ENCODE peak calls at places on chromosomes 3 and 15, in five cellular contexts. One of them, this sample, is unnamed.

GRCh38 chr15:98154863-98155262 is 194.4 kb downstream of the ARRDC4 start:
- DNase-seq in left ventricle myocardium inferior: no peak
- DNase-seq in stimulated activated naive CD8-positive, alpha-beta T cell treated with anti-CD3 and anti-CD28 coated beads, Interleukin-15, amount 100 ng/mL, for 72 hours: no peak
- DNase-seq in H54: no peak
- DNase-seq in ELR: peak
- DNase-seq in this sample: no peak

GRCh38 chr3:63960048-63960711 is 48.0 kb upstream of the SCAANT1 start:
- DNase-seq in left ventricle myocardium inferior: no peak
- DNase-seq in stimulated activated naive CD8-positive, alpha-beta T cell treated with anti-CD3 and anti-CD28 coated beads, Interleukin-15, amount 100 ng/mL, for 72 hours: no peak
- DNase-seq in H54: peak
- DNase-seq in ELR: peak
- DNase-seq in this sample: peak

GRCh38 chr3:194092770-194093336 is 43.1 kb upstream of the HES1 start:
- DNase-seq in left ventricle myocardium inferior: no peak
- DNase-seq in stimulated activated naive CD8-positive, alpha-beta T cell treated with anti-CD3 and anti-CD28 coated beads, Interleukin-15, amount 100 ng/mL, for 72 hours: no peak
- DNase-seq in H54: no peak
- DNase-seq in ELR: no peak
- DNase-seq in this sample: no peak

GRCh38 chr3:122977645-122978466 is 49.7 kb downstream of the SEMA5B start:
- DNase-seq in left ventricle myocardium inferior: peak
- DNase-seq in stimulated activated naive CD8-positive, alpha-beta T cell treated with anti-CD3 and anti-CD28 coated beads, Interleukin-15, amount 100 ng/mL, for 72 hours: no peak
- DNase-seq in H54: peak
- DNase-seq in ELR: peak
- DNase-seq in this sample: no peak

GRCh38 chr15:40469776-40470390 is 901 bp upstream of the CHST14 start:
- DNase-seq in left ventricle myocardium inferior: no peak
- DNase-seq in stimulated activated naive CD8-positive, alpha-beta T cell treated with anti-CD3 and anti-CD28 coated beads, Interleukin-15, amount 100 ng/mL, for 72 hours: no peak
- DNase-seq in H54: no peak
- DNase-seq in ELR: peak
- DNase-seq in this sample: no peak

GRCh38 chr3:117898722-117899121 is 1135.9 kb downstream of the IGSF11 start:
- DNase-seq in left ventricle myocardium inferior: no peak
- DNase-seq in stimulated activated naive CD8-positive, alpha-beta T cell treated with anti-CD3 and anti-CD28 coated beads, Interleukin-15, amount 100 ng/mL, for 72 hours: no peak
- DNase-seq in H54: no peak
- DNase-seq in ELR: peak
- DNase-seq in this sample: peak

GRCh38 chr3:134348524-134348923 is 25.7 kb downstream of the AMOTL2 start:
- DNase-seq in left ventricle myocardium inferior: no peak
- DNase-seq in stimulated activated naive CD8-positive, alpha-beta T cell treated with anti-CD3 and anti-CD28 coated beads, Interleukin-15, amount 100 ng/mL, for 72 hours: no peak
- DNase-seq in H54: no peak
- DNase-seq in ELR: peak
- DNase-seq in this sample: no peak

GRCh38 chr15:74816624-74817369 is 4.2 kb downstream of the LMAN1L start:
- DNase-seq in left ventricle myocardium inferior: no peak
- DNase-seq in stimulated activated naive CD8-positive, alpha-beta T cell treated with anti-CD3 and anti-CD28 coated beads, Interleukin-15, amount 100 ng/mL, for 72 hours: no peak
- DNase-seq in H54: no peak
- DNase-seq in ELR: no peak
- DNase-seq in this sample: no peak

GRCh38 chr3:73623316-73623715 is 1.4 kb downstream of the PDZRN3 start:
- DNase-seq in left ventricle myocardium inferior: peak
- DNase-seq in stimulated activated naive CD8-positive, alpha-beta T cell treated with anti-CD3 and anti-CD28 coated beads, Interleukin-15, amount 100 ng/mL, for 72 hours: no peak
- DNase-seq in H54: no peak
- DNase-seq in ELR: no peak
- DNase-seq in this sample: no peak

GRCh38 chr3:46829699-46830208 is 33.5 kb downstream of the MYL3 start:
- DNase-seq in left ventricle myocardium inferior: no peak
- DNase-seq in stimulated activated naive CD8-positive, alpha-beta T cell treated with anti-CD3 and anti-CD28 coated beads, Interleukin-15, amount 100 ng/mL, for 72 hours: peak
- DNase-seq in H54: no peak
- DNase-seq in ELR: no peak
- DNase-seq in this sample: no peak

GRCh38 chr15:38308242-38308641 is 55.6 kb downstream of the SPRED1 start:
- DNase-seq in left ventricle myocardium inferior: no peak
- DNase-seq in stimulated activated naive CD8-positive, alpha-beta T cell treated with anti-CD3 and anti-CD28 coated beads, Interleukin-15, amount 100 ng/mL, for 72 hours: no peak
- DNase-seq in H54: no peak
- DNase-seq in ELR: no peak
- DNase-seq in this sample: no peak

GRCh38 chr3:18556503-18556902 is 131.4 kb upstream of the SATB1 start:
- DNase-seq in left ventricle myocardium inferior: no peak
- DNase-seq in stimulated activated naive CD8-positive, alpha-beta T cell treated with anti-CD3 and anti-CD28 coated beads, Interleukin-15, amount 100 ng/mL, for 72 hours: peak
- DNase-seq in H54: no peak
- DNase-seq in ELR: peak
- DNase-seq in this sample: no peak

GRCh38 chr3:179234244-179234643 is 16.7 kb downstream of the KCNMB3 start:
- DNase-seq in left ventricle myocardium inferior: no peak
- DNase-seq in stimulated activated naive CD8-positive, alpha-beta T cell treated with anti-CD3 and anti-CD28 coated beads, Interleukin-15, amount 100 ng/mL, for 72 hours: no peak
- DNase-seq in H54: no peak
- DNase-seq in ELR: no peak
- DNase-seq in this sample: no peak

GRCh38 chr3:151346292-151346691 is 16.9 kb upstream of the P2RY13 start:
- DNase-seq in left ventricle myocardium inferior: no peak
- DNase-seq in stimulated activated naive CD8-positive, alpha-beta T cell treated with anti-CD3 and anti-CD28 coated beads, Interleukin-15, amount 100 ng/mL, for 72 hours: no peak
- DNase-seq in H54: no peak
- DNase-seq in ELR: no peak
- DNase-seq in this sample: no peak

GRCh38 chr15:69515508-69516290 is 63.1 kb downstream of the RPLP1 start:
- DNase-seq in left ventricle myocardium inferior: no peak
- DNase-seq in stimulated activated naive CD8-positive, alpha-beta T cell treated with anti-CD3 and anti-CD28 coated beads, Interleukin-15, amount 100 ng/mL, for 72 hours: no peak
- DNase-seq in H54: no peak
- DNase-seq in ELR: no peak
- DNase-seq in this sample: no peak

GRCh38 chr3:188274249-188274915 is 120.4 kb downstream of the LPP start:
- DNase-seq in left ventricle myocardium inferior: no peak
- DNase-seq in stimulated activated naive CD8-positive, alpha-beta T cell treated with anti-CD3 and anti-CD28 coated beads, Interleukin-15, amount 100 ng/mL, for 72 hours: no peak
- DNase-seq in H54: no peak
- DNase-seq in ELR: peak
- DNase-seq in this sample: no peak

GRCh38 chr3:194255252-194256039 is 95.7 kb downstream of the CPN2 start:
- DNase-seq in left ventricle myocardium inferior: peak
- DNase-seq in stimulated activated naive CD8-positive, alpha-beta T cell treated with anti-CD3 and anti-CD28 coated beads, Interleukin-15, amount 100 ng/mL, for 72 hours: peak
- DNase-seq in H54: no peak
- DNase-seq in ELR: no peak
- DNase-seq in this sample: no peak

GRCh38 chr3:107884719-107885460 is 205.9 kb downstream of the CD47 start:
- DNase-seq in left ventricle myocardium inferior: no peak
- DNase-seq in stimulated activated naive CD8-positive, alpha-beta T cell treated with anti-CD3 and anti-CD28 coated beads, Interleukin-15, amount 100 ng/mL, for 72 hours: no peak
- DNase-seq in H54: no peak
- DNase-seq in ELR: peak
- DNase-seq in this sample: no peak

GRCh38 chr3:46649436-46649835 is 37.1 kb downstream of the FAM240A start:
- DNase-seq in left ventricle myocardium inferior: no peak
- DNase-seq in stimulated activated naive CD8-positive, alpha-beta T cell treated with anti-CD3 and anti-CD28 coated beads, Interleukin-15, amount 100 ng/mL, for 72 hours: no peak
- DNase-seq in H54: no peak
- DNase-seq in ELR: peak
- DNase-seq in this sample: no peak

GRCh38 chr3:171936231-171936841 is 93.2 kb downstream of the TMEM212 start:
- DNase-seq in left ventricle myocardium inferior: no peak
- DNase-seq in stimulated activated naive CD8-positive, alpha-beta T cell treated with anti-CD3 and anti-CD28 coated beads, Interleukin-15, amount 100 ng/mL, for 72 hours: no peak
- DNase-seq in H54: peak
- DNase-seq in ELR: peak
- DNase-seq in this sample: no peak

GRCh38 chr15:26662226-26662750 is 110.6 kb downstream of the GABRB3 start:
- DNase-seq in left ventricle myocardium inferior: no peak
- DNase-seq in stimulated activated naive CD8-positive, alpha-beta T cell treated with anti-CD3 and anti-CD28 coated beads, Interleukin-15, amount 100 ng/mL, for 72 hours: no peak
- DNase-seq in H54: no peak
- DNase-seq in ELR: no peak
- DNase-seq in this sample: no peak

GRCh38 chr3:73664389-73664788 is 39.6 kb upstream of the PDZRN3 start:
- DNase-seq in left ventricle myocardium inferior: no peak
- DNase-seq in stimulated activated naive CD8-positive, alpha-beta T cell treated with anti-CD3 and anti-CD28 coated beads, Interleukin-15, amount 100 ng/mL, for 72 hours: no peak
- DNase-seq in H54: no peak
- DNase-seq in ELR: no peak
- DNase-seq in this sample: no peak

GRCh38 chr15:67917636-67918035 is 77.8 kb upstream of the RNU6-1 start:
- DNase-seq in left ventricle myocardium inferior: no peak
- DNase-seq in stimulated activated naive CD8-positive, alpha-beta T cell treated with anti-CD3 and anti-CD28 coated beads, Interleukin-15, amount 100 ng/mL, for 72 hours: no peak
- DNase-seq in H54: no peak
- DNase-seq in ELR: no peak
- DNase-seq in this sample: no peak

GRCh38 chr3:127077506-127078064 is 94.7 kb downstream of the PLXNA1 start:
- DNase-seq in left ventricle myocardium inferior: no peak
- DNase-seq in stimulated activated naive CD8-positive, alpha-beta T cell treated with anti-CD3 and anti-CD28 coated beads, Interleukin-15, amount 100 ng/mL, for 72 hours: no peak
- DNase-seq in H54: no peak
- DNase-seq in ELR: no peak
- DNase-seq in this sample: no peak

GRCh38 chr15:44427756-44428724 is 611 bp downstream of the CTDSPL2 start:
- DNase-seq in left ventricle myocardium inferior: no peak
- DNase-seq in stimulated activated naive CD8-positive, alpha-beta T cell treated with anti-CD3 and anti-CD28 coated beads, Interleukin-15, amount 100 ng/mL, for 72 hours: no peak
- DNase-seq in H54: peak
- DNase-seq in ELR: peak
- DNase-seq in this sample: no peak

GRCh38 chr3:184791134-184791533 is 20.8 kb upstream of the VPS8 start:
- DNase-seq in left ventricle myocardium inferior: no peak
- DNase-seq in stimulated activated naive CD8-positive, alpha-beta T cell treated with anti-CD3 and anti-CD28 coated beads, Interleukin-15, amount 100 ng/mL, for 72 hours: no peak
- DNase-seq in H54: no peak
- DNase-seq in ELR: no peak
- DNase-seq in this sample: no peak

GRCh38 chr3:66428733-66429132 is 72.1 kb downstream of the LRIG1 start:
- DNase-seq in left ventricle myocardium inferior: peak
- DNase-seq in stimulated activated naive CD8-positive, alpha-beta T cell treated with anti-CD3 and anti-CD28 coated beads, Interleukin-15, amount 100 ng/mL, for 72 hours: no peak
- DNase-seq in H54: peak
- DNase-seq in ELR: peak
- DNase-seq in this sample: peak

GRCh38 chr3:54853573-54854404 is 74.1 kb downstream of the LRTM1 start:
- DNase-seq in left ventricle myocardium inferior: peak
- DNase-seq in stimulated activated naive CD8-positive, alpha-beta T cell treated with anti-CD3 and anti-CD28 coated beads, Interleukin-15, amount 100 ng/mL, for 72 hours: peak
- DNase-seq in H54: peak
- DNase-seq in ELR: peak
- DNase-seq in this sample: no peak

GRCh38 chr15:72599855-72600464 is 54.5 kb upstream of the GOLGA6B start:
- DNase-seq in left ventricle myocardium inferior: no peak
- DNase-seq in stimulated activated naive CD8-positive, alpha-beta T cell treated with anti-CD3 and anti-CD28 coated beads, Interleukin-15, amount 100 ng/mL, for 72 hours: no peak
- DNase-seq in H54: peak
- DNase-seq in ELR: peak
- DNase-seq in this sample: peak

GRCh38 chr3:135142530-135142929 is 347.5 kb downstream of the EPHB1 start:
- DNase-seq in left ventricle myocardium inferior: no peak
- DNase-seq in stimulated activated naive CD8-positive, alpha-beta T cell treated with anti-CD3 and anti-CD28 coated beads, Interleukin-15, amount 100 ng/mL, for 72 hours: no peak
- DNase-seq in H54: no peak
- DNase-seq in ELR: no peak
- DNase-seq in this sample: no peak

GRCh38 chr3:88003115-88003755 is 55.6 kb downstream of the CGGBP1 start:
- DNase-seq in left ventricle myocardium inferior: no peak
- DNase-seq in stimulated activated naive CD8-positive, alpha-beta T cell treated with anti-CD3 and anti-CD28 coated beads, Interleukin-15, amount 100 ng/mL, for 72 hours: no peak
- DNase-seq in H54: peak
- DNase-seq in ELR: peak
- DNase-seq in this sample: no peak

GRCh38 chr15:51861557-51862350 is 32.3 kb downstream of the TMOD3 start:
- DNase-seq in left ventricle myocardium inferior: no peak
- DNase-seq in stimulated activated naive CD8-positive, alpha-beta T cell treated with anti-CD3 and anti-CD28 coated beads, Interleukin-15, amount 100 ng/mL, for 72 hours: peak
- DNase-seq in H54: no peak
- DNase-seq in ELR: no peak
- DNase-seq in this sample: no peak

GRCh38 chr3:56468184-56469106 is at the start of gene ERC2:
- DNase-seq in left ventricle myocardium inferior: peak
- DNase-seq in stimulated activated naive CD8-positive, alpha-beta T cell treated with anti-CD3 and anti-CD28 coated beads, Interleukin-15, amount 100 ng/mL, for 72 hours: no peak
- DNase-seq in H54: peak
- DNase-seq in ELR: peak
- DNase-seq in this sample: no peak

GRCh38 chr15:67382723-67383122 is 128.1 kb downstream of the IQCH start:
- DNase-seq in left ventricle myocardium inferior: no peak
- DNase-seq in stimulated activated naive CD8-positive, alpha-beta T cell treated with anti-CD3 and anti-CD28 coated beads, Interleukin-15, amount 100 ng/mL, for 72 hours: no peak
- DNase-seq in H54: no peak
- DNase-seq in ELR: no peak
- DNase-seq in this sample: no peak

GRCh38 chr3:159855599-159856495 is 132.8 kb upstream of the IL12A start:
- DNase-seq in left ventricle myocardium inferior: no peak
- DNase-seq in stimulated activated naive CD8-positive, alpha-beta T cell treated with anti-CD3 and anti-CD28 coated beads, Interleukin-15, amount 100 ng/mL, for 72 hours: no peak
- DNase-seq in H54: no peak
- DNase-seq in ELR: peak
- DNase-seq in this sample: no peak

GRCh38 chr15:29805043-29805707 is 17.1 kb downstream of the TJP1 start:
- DNase-seq in left ventricle myocardium inferior: no peak
- DNase-seq in stimulated activated naive CD8-positive, alpha-beta T cell treated with anti-CD3 and anti-CD28 coated beads, Interleukin-15, amount 100 ng/mL, for 72 hours: no peak
- DNase-seq in H54: no peak
- DNase-seq in ELR: peak
- DNase-seq in this sample: no peak

This sample was measured in Panc1.